ENCODE peak calls at places on chromosomes 6 and 20, in four cellular contexts. One of them, this sample, is unnamed.

GRCh38 chr6:127051571-127052260 is 66.8 kb upstream of the RSPO3 start:
- DNase-seq in HepG2: no peak
- DNase-seq in K562: no peak
- DNase-seq in GM12878: no peak
- DNase-seq in this sample: no peak

GRCh38 chr6:159257846-159258245 is 88.6 kb downstream of the FNDC1 start:
- DNase-seq in GM12878: no peak
- DNase-seq in K562: no peak
- DNase-seq in HepG2: no peak
- DNase-seq in this sample: no peak

GRCh38 chr6:53894086-53894485 is 99.3 kb downstream of the LRRC1 start:
- DNase-seq in GM12878: no peak
- DNase-seq in K562: no peak
- DNase-seq in HepG2: no peak
- DNase-seq in this sample: no peak

GRCh38 chr6:113306552-113307145 is 550.5 kb upstream of the MARCKS start:
- DNase-seq in K562: peak; percentile 23
- DNase-seq in HepG2: peak; percentile 62
- DNase-seq in GM12878: peak; percentile 57
- DNase-seq in this sample: peak; percentile 54

GRCh38 chr20:32021091-32021490 is 10.9 kb downstream of the CCM2L start:
- DNase-seq in HepG2: no peak
- DNase-seq in K562: no peak
- DNase-seq in GM12878: no peak
- DNase-seq in this sample: no peak

GRCh38 chr6:136669299-136669699 is 119.1 kb upstream of the MAP7 start:
- DNase-seq in HepG2: peak; percentile 19
- DNase-seq in GM12878: no peak
- DNase-seq in K562: no peak
- DNase-seq in this sample: no peak

GRCh38 chr20:48092596-48093280 is 307.5 kb upstream of the SULF2 start:
- DNase-seq in K562: no peak
- DNase-seq in GM12878: no peak
- DNase-seq in HepG2: no peak
- DNase-seq in this sample: no peak

GRCh38 chr6:37830225-37830624 is 10.7 kb downstream of the ZFAND3 start:
- DNase-seq in K562: no peak
- DNase-seq in GM12878: no peak
- DNase-seq in HepG2: no peak
- DNase-seq in this sample: no peak

GRCh38 chr6:133286765-133287164 is 45.6 kb downstream of the EYA4 start:
- DNase-seq in K562: no peak
- DNase-seq in HepG2: no peak
- DNase-seq in GM12878: no peak
- DNase-seq in this sample: no peak

GRCh38 chr6:55108469-55109130 is 65.7 kb upstream of the HCRTR2 start:
- DNase-seq in K562: no peak
- DNase-seq in GM12878: no peak
- DNase-seq in HepG2: no peak
- DNase-seq in this sample: peak; percentile 63

GRCh38 chr20:37317316-37317715 is 27.9 kb downstream of the MANBAL start:
- DNase-seq in GM12878: no peak
- DNase-seq in HepG2: no peak
- DNase-seq in K562: no peak
- DNase-seq in this sample: no peak

GRCh38 chr20:2741881-2742280 is 49.3 kb downstream of the EBF4 start:
- DNase-seq in GM12878: no peak
- DNase-seq in HepG2: no peak
- DNase-seq in K562: no peak
- DNase-seq in this sample: no peak

GRCh38 chr20:14826926-14827325 is 489.5 kb upstream of the FLRT3 start:
- DNase-seq in HepG2: no peak
- DNase-seq in GM12878: no peak
- DNase-seq in K562: no peak
- DNase-seq in this sample: no peak

GRCh38 chr20:20546402-20546801 is 166.0 kb downstream of the RALGAPA2 start:
- DNase-seq in GM12878: no peak
- DNase-seq in K562: no peak
- DNase-seq in HepG2: no peak
- DNase-seq in this sample: no peak

GRCh38 chr6:120869397-120869796 is 464.9 kb downstream of the TBC1D32 start:
- DNase-seq in K562: no peak
- DNase-seq in HepG2: no peak
- DNase-seq in GM12878: no peak
- DNase-seq in this sample: peak; percentile 18

GRCh38 chr6:111552999-111553398 is 52.7 kb downstream of the TRAF3IP2 start:
- DNase-seq in K562: no peak
- DNase-seq in GM12878: no peak
- DNase-seq in HepG2: no peak
- DNase-seq in this sample: no peak

GRCh38 chr6:122381494-122382083 is 17.9 kb upstream of the HSF2 start:
- DNase-seq in HepG2: peak; percentile 69
- DNase-seq in K562: peak; percentile 60
- DNase-seq in GM12878: peak; percentile 7
- DNase-seq in this sample: peak; percentile 53

GRCh38 chr6:133741375-133741861 is 147.5 kb upstream of the TCF21 start:
- DNase-seq in GM12878: no peak
- DNase-seq in HepG2: no peak
- DNase-seq in K562: no peak
- DNase-seq in this sample: no peak

GRCh38 chr6:2876210-2877056 is 26.7 kb downstream of the SERPINB9 start:
- DNase-seq in GM12878: no peak
- DNase-seq in HepG2: peak; percentile 100
- DNase-seq in K562: no peak
- DNase-seq in this sample: peak; percentile 37

GRCh38 chr6:147382945-147383554 is 125.4 kb upstream of the SAMD5 start:
- DNase-seq in K562: peak; percentile 38
- DNase-seq in GM12878: no peak
- DNase-seq in HepG2: peak; percentile 30
- DNase-seq in this sample: no peak

GRCh38 chr6:127481628-127482027 is 22.4 kb upstream of the KIAA0408 start:
- DNase-seq in K562: no peak
- DNase-seq in GM12878: no peak
- DNase-seq in HepG2: no peak
- DNase-seq in this sample: no peak

GRCh38 chr20:905999-906520 is 10.1 kb downstream of the ANGPT4 start:
- DNase-seq in K562: no peak
- DNase-seq in HepG2: no peak
- DNase-seq in GM12878: no peak
- DNase-seq in this sample: no peak

GRCh38 chr20:37404461-37404881 is 58.5 kb downstream of the SRC start:
- DNase-seq in GM12878: no peak
- DNase-seq in K562: no peak
- DNase-seq in HepG2: no peak
- DNase-seq in this sample: no peak

GRCh38 chr20:4095639-4096038 is 80.3 kb upstream of the RNF24 start:
- DNase-seq in HepG2: no peak
- DNase-seq in K562: no peak
- DNase-seq in GM12878: no peak
- DNase-seq in this sample: no peak

GRCh38 chr20:41494451-41494850 is 123.7 kb downstream of the CHD6 start:
- DNase-seq in K562: no peak
- DNase-seq in GM12878: no peak
- DNase-seq in HepG2: no peak
- DNase-seq in this sample: no peak

GRCh38 chr20:38089500-38089899 is 56.0 kb downstream of the RPRD1B start:
- DNase-seq in HepG2: no peak
- DNase-seq in GM12878: no peak
- DNase-seq in K562: no peak
- DNase-seq in this sample: no peak

GRCh38 chr6:157607317-157608109 is 215.5 kb upstream of the SNX9 start:
- DNase-seq in K562: no peak
- DNase-seq in GM12878: no peak
- DNase-seq in HepG2: no peak
- DNase-seq in this sample: peak; percentile 64

GRCh38 chr6:33585403-33586107 is 5.5 kb upstream of the BAK1 start:
- DNase-seq in GM12878: peak; percentile 70
- DNase-seq in HepG2: peak; percentile 72
- DNase-seq in K562: peak; percentile 90
- DNase-seq in this sample: peak; percentile 92

GRCh38 chr6:5706094-5707033 is 300.4 kb downstream of the NRN1 start:
- DNase-seq in HepG2: no peak
- DNase-seq in K562: no peak
- DNase-seq in GM12878: no peak
- DNase-seq in this sample: no peak

GRCh38 chr6:67345946-67346345 is 1289.1 kb upstream of the ADGRB3 start:
- DNase-seq in HepG2: peak; percentile 27
- DNase-seq in GM12878: no peak
- DNase-seq in K562: no peak
- DNase-seq in this sample: no peak
- TF ChIP-seq ATF2 in HepG2: no peak
- TF ChIP-seq ATF2 in GM12878: no peak
- TF ChIP-seq ATF2 in K562: no peak
- TF ChIP-seq ATF2 in this sample: no peak

GRCh38 chr6:106509420-106510089 is 119.7 kb downstream of the RTN4IP1 start:
- DNase-seq in GM12878: no peak
- DNase-seq in HepG2: peak; percentile 28
- DNase-seq in K562: no peak
- DNase-seq in this sample: peak; percentile 46
- TF ChIP-seq TCF7 in GM12878: no peak
- TF ChIP-seq TCF7 in HepG2: no peak
- TF ChIP-seq TCF7 in K562: no peak
- TF ChIP-seq TCF7 in this sample: no peak

DNA sequence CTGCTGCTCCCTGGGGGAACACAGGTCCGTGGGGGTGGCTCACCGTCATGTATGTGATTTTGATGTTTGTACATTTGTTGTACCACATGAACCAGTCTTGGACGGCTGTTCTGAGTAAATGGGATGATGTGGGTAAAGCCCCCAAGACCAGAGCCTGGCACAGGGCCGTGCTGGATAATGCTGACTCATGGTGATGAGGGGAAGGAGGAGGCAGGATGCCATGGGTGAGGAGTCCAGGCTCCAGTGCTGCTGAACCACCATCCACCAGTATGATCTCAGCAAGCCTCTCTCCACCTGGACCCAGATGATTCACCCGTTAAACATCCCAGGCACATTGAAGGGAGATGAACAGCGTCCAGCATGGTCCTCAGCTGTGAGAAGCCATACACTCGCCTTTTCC is 9.6 kb upstream of the APCDD1L start:
- DNase-seq in K562: no peak
- DNase-seq in HepG2: no peak
- DNase-seq in GM12878: no peak
- DNase-seq in this sample: no peak
- TF ChIP-seq ATF2 in K562: no peak
- TF ChIP-seq ATF2 in HepG2: no peak
- TF ChIP-seq ATF2 in GM12878: no peak
- TF ChIP-seq ATF2 in this sample: no peak

GRCh38 chr6:1711136-1711535 is 101.4 kb downstream of the FOXC1 start:
- DNase-seq in HepG2: no peak
- DNase-seq in GM12878: no peak
- DNase-seq in K562: no peak
- DNase-seq in this sample: no peak

GRCh38 chr6:1708820-1709612 is 99.3 kb downstream of the FOXC1 start:
- DNase-seq in K562: no peak
- DNase-seq in HepG2: peak; percentile 30
- DNase-seq in GM12878: no peak
- DNase-seq in this sample: no peak

GRCh38 chr6:1715336-1715735 is 105.6 kb downstream of the FOXC1 start:
- DNase-seq in K562: no peak
- DNase-seq in GM12878: no peak
- DNase-seq in HepG2: no peak
- DNase-seq in this sample: no peak

GRCh38 chr6:1713016-1713600 is 103.4 kb downstream of the FOXC1 start:
- DNase-seq in HepG2: no peak
- DNase-seq in K562: no peak
- DNase-seq in GM12878: no peak
- DNase-seq in this sample: no peak

GRCh38 chr6:1712451-1712850 is 102.7 kb downstream of the FOXC1 start:
- DNase-seq in HepG2: peak; percentile 12
- DNase-seq in K562: no peak
- DNase-seq in GM12878: no peak
- DNase-seq in this sample: no peak
- TF ChIP-seq TCF7 in HepG2: no peak
- TF ChIP-seq TCF7 in K562: no peak
- TF ChIP-seq TCF7 in GM12878: no peak
- TF ChIP-seq TCF7 in this sample: no peak

GRCh38 chr6:151060096-151060741 is 179.5 kb upstream of the AKAP12 start:
- DNase-seq in GM12878: no peak
- DNase-seq in HepG2: peak; percentile 91
- DNase-seq in K562: no peak
- DNase-seq in this sample: no peak
- TF ChIP-seq ATF2 in GM12878: no peak
- TF ChIP-seq ATF2 in HepG2: no peak
- TF ChIP-seq ATF2 in K562: no peak
- TF ChIP-seq ATF2 in this sample: no peak

GRCh38 chr20:59939052-59939878 is 840 bp downstream of the PPP1R3D start:
- DNase-seq in GM12878: no peak
- DNase-seq in K562: no peak
- DNase-seq in HepG2: no peak
- DNase-seq in this sample: peak; percentile 43
- TF ChIP-seq TCF7 in GM12878: no peak
- TF ChIP-seq TCF7 in K562: no peak
- TF ChIP-seq TCF7 in HepG2: no peak
- TF ChIP-seq TCF7 in this sample: peak; percentile 94

GRCh38 chr6:149012040-149012545 is 265.3 kb downstream of the UST start:
- DNase-seq in GM12878: no peak
- DNase-seq in HepG2: no peak
- DNase-seq in K562: no peak
- DNase-seq in this sample: no peak
- TF ChIP-seq ATF2 in GM12878: no peak
- TF ChIP-seq ATF2 in HepG2: no peak
- TF ChIP-seq ATF2 in K562: no peak
- TF ChIP-seq ATF2 in this sample: no peak

DNA sequence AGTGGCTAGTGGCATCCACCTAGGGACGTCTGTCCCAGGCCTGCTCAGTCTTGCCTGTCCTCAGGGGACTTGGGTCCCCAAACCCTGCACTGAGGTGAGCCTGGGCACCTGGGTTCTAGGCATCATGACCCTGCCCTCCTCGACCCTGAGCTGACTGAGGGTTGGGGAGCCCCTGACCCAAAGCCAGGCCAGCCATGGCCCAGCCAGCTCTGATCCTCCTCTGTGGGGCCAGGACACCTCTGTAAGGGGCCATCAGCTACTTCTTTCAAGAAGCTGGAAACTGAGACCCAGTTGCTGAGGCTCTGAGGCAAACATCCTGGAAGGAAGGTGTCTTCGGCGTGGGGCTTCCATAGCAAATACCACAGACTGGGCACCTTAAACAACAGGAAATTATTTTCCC is 329.3 kb downstream of the QKI start:
- DNase-seq in K562: no peak
- DNase-seq in HepG2: no peak
- DNase-seq in GM12878: no peak
- DNase-seq in this sample: no peak
- TF ChIP-seq TCF7 in K562: no peak
- TF ChIP-seq TCF7 in HepG2: no peak
- TF ChIP-seq TCF7 in GM12878: no peak
- TF ChIP-seq TCF7 in this sample: no peak